ENCODE peak calls at places on chromosome 2, in ten cellular contexts. F, O, Y, S, B, A, U, K, J and E are unnamed samples.

GRCh38 chr2:237614151-237614720 is 13.2 kb upstream of the LRRFIP1 start:
- DNase-seq in O (no peak), F (no peak), A (peak), S (no peak), K (no peak), B (no peak), U (no peak), Y (peak), J (no peak), E (no peak)

GRCh38 chr2:155125585-155126230 is 427.2 kb downstream of the KCNJ3 start:
- DNase-seq in B (no peak), F (no peak), A (no peak), S (no peak), Y (no peak), K (no peak), U (peak), J (no peak), O (no peak), E (no peak)

GRCh38 chr2:105081006-105081701 is 43.3 kb downstream of the MRPS9 start:
- DNase-seq in B (no peak), S (peak), F (no peak), A (peak), K (no peak), U (no peak), O (no peak), Y (peak), J (no peak), E (no peak)

GRCh38 chr2:42074661-42075060 is 26.8 kb downstream of the PKDCC start:
- DNase-seq in O (no peak), B (no peak), A (no peak), Y (no peak), U (no peak), S (no peak), J (no peak), K (no peak), F (no peak), E (no peak)

GRCh38 chr2:38856165-38856564 is 19.6 kb downstream of the DHX57 start:
- DNase-seq in O (no peak), K (no peak), A (peak), Y (peak), U (peak), B (no peak), S (no peak), J (no peak), F (no peak), E (no peak)

GRCh38 chr2:44928660-44929471 is 12.6 kb upstream of the SIX3 start:
- DNase-seq in J (no peak), K (no peak), Y (no peak), F (no peak), B (no peak), O (no peak), A (no peak), S (peak), U (peak), E (no peak)

GRCh38 chr2:241300000-241300399 is 15.5 kb downstream of the HDLBP start:
- DNase-seq in F (no peak), S (peak), O (no peak), A (no peak), K (peak), B (no peak), J (no peak), U (no peak), Y (no peak), E (no peak)

GRCh38 chr2:145975406-145975805 is 1455.5 kb upstream of the ZEB2 start:
- DNase-seq in K (no peak), U (no peak), Y (no peak), S (no peak), O (no peak), J (no peak), A (peak), F (no peak), B (no peak), E (no peak)

GRCh38 chr2:169507698-169508097 is 1.8 kb upstream of the KLHL41 start:
- DNase-seq in S (no peak), B (no peak), U (peak), O (no peak), J (no peak), K (no peak), F (peak), Y (peak), A (peak), E (no peak)

GRCh38 chr2:196131949-196132925 is 39.1 kb downstream of the STK17B start:
- DNase-seq in B (no peak), K (no peak), O (no peak), Y (peak), J (no peak), F (no peak), U (no peak), S (no peak), A (peak), E (no peak)

GRCh38 chr2:237322564-237322963 is 91.4 kb downstream of the COL6A3 start:
- DNase-seq in B (no peak), Y (no peak), O (no peak), K (no peak), A (no peak), S (no peak), U (no peak), F (no peak), J (no peak), E (no peak)

GRCh38 chr2:189115126-189115525 is 64.4 kb downstream of the COL5A2 start:
- DNase-seq in U (no peak), O (no peak), K (no peak), F (no peak), J (no peak), S (no peak), Y (peak), A (no peak), B (no peak), E (no peak)

GRCh38 chr2:74021407-74021755 is 36.7 kb downstream of the TET3 start:
- DNase-seq in O (no peak), K (no peak), Y (no peak), J (no peak), F (no peak), S (no peak), B (no peak), U (no peak), A (no peak), E (no peak)

GRCh38 chr2:6072757-6073156 is 380.6 kb downstream of the SOX11 start:
- DNase-seq in S (no peak), F (no peak), K (no peak), U (no peak), O (no peak), Y (no peak), B (no peak), A (no peak), J (no peak), E (no peak)

GRCh38 chr2:16142383-16143361 is 202.3 kb downstream of the MYCN start:
- DNase-seq in A (no peak), Y (no peak), J (no peak), O (no peak), S (no peak), B (peak), U (no peak), F (no peak), K (no peak), E (no peak)

GRCh38 chr2:124250433-124250832 is 225.3 kb downstream of the CNTNAP5 start:
- DNase-seq in U (no peak), A (no peak), J (no peak), Y (no peak), K (no peak), O (no peak), F (no peak), S (no peak), B (no peak), E (no peak)

GRCh38 chr2:240465268-240465764 is 29.9 kb downstream of the GPC1 start:
- DNase-seq in A (no peak), J (peak), B (no peak), K (no peak), U (no peak), O (no peak), S (peak), F (no peak), Y (no peak), E (peak)

GRCh38 chr2:47534179-47534919 is 131.4 kb downstream of the MSH2 start:
- DNase-seq in K (peak), B (no peak), S (no peak), O (no peak), A (peak), U (peak), J (peak), Y (peak), F (no peak), E (no peak)

GRCh38 chr2:171325886-171326585 is 107.8 kb downstream of the METTL8 start:
- DNase-seq in K (no peak), Y (no peak), U (no peak), O (no peak), F (no peak), J (no peak), A (no peak), S (no peak), B (no peak), E (no peak)

GRCh38 chr2:230951396-230951795 is 26.4 kb upstream of the GPR55 start:
- DNase-seq in A (no peak), B (no peak), F (no peak), J (no peak), O (no peak), U (no peak), Y (no peak), S (no peak), K (no peak), E (no peak)

GRCh38 chr2:126877861-126878565 is 20.7 kb upstream of the TEX51 start:
- DNase-seq in B (no peak), U (no peak), S (no peak), F (no peak), O (no peak), A (no peak), Y (no peak), K (no peak), J (no peak), E (peak)

GRCh38 chr2:104849618-104850097 is 4.3 kb upstream of the POU3F3 start:
- DNase-seq in A (peak), O (peak), U (peak), K (peak), F (peak), J (no peak), B (no peak), S (no peak), Y (peak), E (no peak)

GRCh38 chr2:145155196-145155595 is 635.3 kb upstream of the ZEB2 start:
- DNase-seq in F (no peak), A (peak), J (no peak), B (no peak), S (no peak), O (no peak), K (no peak), U (no peak), Y (no peak), E (no peak)

GRCh38 chr2:205712508-205712907 is 30.2 kb downstream of the NRP2 start:
- DNase-seq in S (no peak), B (no peak), J (no peak), A (peak), O (no peak), U (peak), K (no peak), F (no peak), Y (peak), E (no peak)

DNA sequence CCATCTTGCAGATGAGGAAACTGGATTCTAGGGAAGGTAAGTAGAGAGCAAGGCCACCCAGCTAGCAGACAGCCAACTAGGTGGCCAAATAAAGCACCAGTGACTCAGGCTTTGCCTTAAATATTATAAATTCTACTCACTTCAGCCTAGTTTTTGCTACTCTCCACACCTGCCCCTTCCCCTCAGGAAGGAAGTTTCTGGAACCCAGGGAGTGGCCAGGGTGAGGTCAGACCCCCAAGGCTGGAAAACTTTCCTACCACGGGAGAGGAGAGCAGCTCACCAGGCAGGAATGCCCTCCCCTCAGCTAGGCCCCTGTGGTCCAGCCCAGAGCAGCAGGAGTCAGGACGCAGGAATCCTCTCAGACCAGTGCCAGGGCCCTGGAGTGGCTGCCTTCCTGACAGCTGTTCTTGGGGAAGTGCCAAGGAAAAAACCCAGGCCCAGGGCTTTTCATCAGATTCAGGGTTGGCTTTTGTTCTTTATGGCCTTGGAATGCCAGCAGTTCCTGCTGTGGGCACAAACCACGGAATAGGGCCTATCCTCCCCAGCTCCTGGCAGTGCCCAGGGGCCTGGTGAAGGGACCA is 5.1 kb upstream of the PAX8 start:
- DNase-seq in B (no peak), J (peak), Y (peak), K (no peak), A (peak), O (no peak), U (peak), S (no peak), F (peak), E (peak)
- H3K27ac ChIP-seq in B (peak), J (peak), Y (peak), K (no peak), A (peak), O (no peak), U (peak), S (peak), F (peak), E (no peak)

DNA sequence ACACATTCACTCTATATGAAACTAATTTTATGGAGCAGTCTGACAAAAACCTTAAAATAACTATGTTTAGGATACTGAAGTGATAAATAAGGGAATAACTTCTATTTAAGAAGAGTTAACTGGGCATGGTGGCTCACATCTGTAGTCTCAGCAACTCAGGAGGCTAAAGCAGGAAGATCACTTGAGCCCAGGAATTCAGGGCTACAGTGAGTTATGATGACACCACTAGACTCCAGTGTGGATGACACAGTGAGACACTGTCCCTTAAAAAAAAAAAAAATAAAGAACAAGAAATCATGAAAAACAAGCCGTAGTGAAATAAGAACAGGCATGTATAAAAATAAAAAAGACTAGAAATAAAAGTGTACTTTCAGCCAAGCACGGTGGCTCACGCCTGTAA is 82.0 kb downstream of the THADA start:
- DNase-seq in Y (no peak), S (no peak), B (no peak), F (no peak), O (no peak), A (no peak), J (no peak), K (no peak), U (no peak), E (no peak)
- H3K27ac ChIP-seq in Y (no peak), S (no peak), B (no peak), F (no peak), O (no peak), A (no peak), J (no peak), K (no peak), U (no peak), E (peak)

GRCh38 chr2:174442546-174443510 is 44.0 kb downstream of the GPR155 start:
- DNase-seq in J (no peak), F (peak), B (no peak), U (peak), A (peak), O (no peak), K (no peak), Y (peak), S (no peak), E (no peak)
- H3K27ac ChIP-seq in J (no peak), F (no peak), B (no peak), U (no peak), A (no peak), O (no peak), K (no peak), Y (peak), S (no peak), E (no peak)

GRCh38 chr2:120867290-120868231 is 131.9 kb downstream of the GLI2 start:
- DNase-seq in O (peak), A (peak), J (peak), B (peak), S (peak), K (peak), Y (peak), U (peak), F (no peak), E (peak)

GRCh38 chr2:120865656-120866055 is 130.0 kb downstream of the GLI2 start:
- DNase-seq in B (no peak), O (no peak), J (peak), K (no peak), U (no peak), F (no peak), Y (no peak), S (no peak), A (no peak), E (no peak)

GRCh38 chr2:120866071-120866470 is 130.4 kb downstream of the GLI2 start:
- DNase-seq in S (no peak), O (no peak), Y (no peak), J (peak), K (no peak), F (no peak), A (no peak), B (no peak), U (no peak), E (no peak)

GRCh38 chr2:120864981-120865380 is 129.3 kb downstream of the GLI2 start:
- DNase-seq in Y (peak), O (no peak), F (no peak), A (peak), J (peak), S (no peak), B (no peak), U (no peak), K (no peak), E (no peak)

GRCh38 chr2:120866483-120867140 is 130.9 kb downstream of the GLI2 start:
- DNase-seq in K (no peak), O (no peak), S (no peak), F (no peak), B (no peak), J (peak), Y (no peak), A (no peak), U (no peak), E (no peak)
- H3K27ac ChIP-seq in K (no peak), O (no peak), S (peak), F (no peak), B (peak), J (peak), Y (peak), A (peak), U (no peak), E (peak)

DNA sequence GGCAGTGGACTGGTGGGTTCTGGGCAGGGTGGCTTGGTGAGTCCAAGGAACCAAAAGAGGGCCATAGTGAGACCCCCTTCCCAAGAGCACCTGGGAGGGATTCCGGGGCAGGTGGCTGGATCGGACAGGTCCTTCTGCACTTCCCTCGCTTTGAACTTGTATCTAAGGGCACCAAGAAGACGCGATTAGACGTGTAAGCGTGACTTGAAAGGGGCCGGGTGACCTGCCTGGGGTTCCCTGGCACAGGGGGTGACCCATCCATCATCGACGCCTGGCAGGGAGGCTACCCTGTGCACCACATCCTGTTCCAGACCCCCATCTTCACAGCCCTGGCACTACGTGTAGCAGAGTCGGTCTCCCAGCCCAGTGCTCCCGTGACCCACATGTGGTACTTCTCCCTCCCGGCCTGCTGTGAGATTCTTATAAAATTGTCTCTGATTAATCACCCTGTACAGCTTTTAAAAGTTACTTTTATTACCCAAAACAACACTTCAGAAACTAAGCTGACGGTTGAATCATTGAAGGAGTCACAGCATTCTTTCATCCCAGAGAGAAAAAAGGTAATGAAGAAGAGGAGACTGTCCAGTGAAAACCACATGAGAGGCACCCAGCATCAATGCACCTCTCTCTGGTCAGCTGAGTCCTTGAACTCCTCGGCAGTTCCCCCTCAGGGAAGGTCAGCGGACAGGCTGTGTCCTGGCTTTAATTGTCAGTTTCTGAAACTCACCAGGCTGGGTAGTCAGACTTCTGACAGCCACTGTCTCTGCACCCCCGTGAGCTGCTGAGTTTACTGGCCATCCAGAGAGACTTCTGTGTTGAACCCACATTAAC is 13.0 kb downstream of the SH3BP4 start:
- DNase-seq in B (no peak), Y (no peak), A (peak), S (no peak), J (no peak), U (no peak), F (no peak), O (no peak), K (no peak), E (peak)
- H3K27ac ChIP-seq in B (no peak), Y (peak), A (peak), S (no peak), J (no peak), U (peak), F (peak), O (peak), K (no peak), E (no peak)